ENCODE peak calls at places on chromosomes 4 and X, in five cellular contexts. P is fibroblast of lung, R is T47D, L is activated T-cell treated with anti-CD3 and anti-CD28 coated beads for 24 hours, F is AG20443. J is an unnamed sample.

GRCh38 chrX:1074172-1074571 is 138.3 kb downstream of the CRLF2 start:
- DNase-seq in F (no peak), P (no peak), L (no peak), R (no peak), J (no peak)

GRCh38 chrX:13761606-13762005 is 27.1 kb downstream of the OFD1 start:
- DNase-seq in R (no peak), L (no peak), F (no peak), P (peak; percentile 46), J (no peak)

GRCh38 chr4:162061214-162061613 is 102.6 kb downstream of the FSTL5 start:
- DNase-seq in F (no peak), R (no peak), P (no peak), L (no peak), J (no peak)

GRCh38 chrX:38089173-38089982 is 83.0 kb downstream of the SYTL5 start:
- DNase-seq in P (no peak), F (no peak), R (no peak), L (no peak), J (no peak)

GRCh38 chr4:142698541-142698940 is 147.6 kb downstream of the INPP4B start:
- DNase-seq in R (peak; percentile 68), P (no peak), L (no peak), F (no peak), J (no peak)

GRCh38 chr4:171342646-171343045 is 470.6 kb upstream of the GALNTL6 start:
- DNase-seq in F (no peak), P (no peak), R (no peak), L (no peak), J (no peak)

GRCh38 chr4:25966171-25966570 is 52.2 kb downstream of the SMIM20 start:
- DNase-seq in L (no peak), F (no peak), R (no peak), P (peak; percentile 54), J (no peak)

GRCh38 chr4:94577136-94577535 is 125.4 kb downstream of the PDLIM5 start:
- DNase-seq in F (peak; percentile 55), L (no peak), R (no peak), P (peak; percentile 72), J (no peak)

GRCh38 chr4:98950925-98951324 is 22.0 kb upstream of the EIF4E start:
- DNase-seq in P (no peak), F (no peak), L (no peak), R (no peak), J (no peak)

GRCh38 chrX:136250191-136251041 is 784 bp downstream of the MAP7D3 start:
- DNase-seq in F (peak; percentile 50), L (peak; percentile 26), R (no peak), P (peak; percentile 32), J (no peak)

GRCh38 chrX:37825225-37825842 is 22.0 kb downstream of the DYNLT3 start:
- DNase-seq in R (peak; percentile 60), P (peak; percentile 46), L (peak; percentile 23), F (peak; percentile 27), J (no peak)

GRCh38 chr4:1183985-1184773 is 11.8 kb upstream of the SPON2 start:
- DNase-seq in P (peak; percentile 39), F (no peak), L (no peak), R (no peak), J (no peak)

GRCh38 chr4:120052840-120053239 is 13.8 kb downstream of the MAD2L1 start:
- DNase-seq in R (no peak), L (no peak), F (peak; percentile 67), P (peak; percentile 100), J (no peak)